ENCODE peak calls at places on chromosomes 7 and 10, in six cellular contexts. D is GM10248; V is IMR-90; W is non-pigmented ciliary epithelial cell; F is stimulated activated CD8-positive, alpha-beta memory T cell treated with anti-CD3 and anti-CD28 coated beads, Interleukin-4, amount 100 ng/mL, for 4 hours; L is effector CD4-positive, alpha-beta T cell. Z is an unnamed sample.

GRCh38 chr7:137870684-137871083 is 23.9 kb upstream of the DGKI start:
- DNase-seq in D (no peak), V (peak), W (no peak), F (no peak), L (no peak), Z (peak)

GRCh38 chr10:48493083-48493871 is 111.6 kb downstream of the ARHGAP22 start:
- DNase-seq in D (no peak), V (no peak), W (no peak), F (no peak), L (no peak), Z (no peak)

GRCh38 chr10:68598978-68599753 is 39.0 kb downstream of the TET1 start:
- DNase-seq in D (no peak), V (peak), W (no peak), F (no peak), L (no peak), Z (peak)

GRCh38 chr7:87413951-87414381 is 61.5 kb downstream of the ABCB4 start:
- DNase-seq in D (no peak), V (peak), W (peak), F (no peak), L (no peak), Z (peak)

GRCh38 chr7:73811760-73812168 is 19.0 kb upstream of the CLDN4 start:
- DNase-seq in D (peak), V (peak), W (peak), F (no peak), L (peak), Z (peak)

GRCh38 chr10:118448744-118449143 is 106.6 kb upstream of the FAM204A start:
- DNase-seq in D (no peak), V (no peak), W (no peak), F (no peak), L (no peak), Z (no peak)

GRCh38 chr7:36497775-36498174 is 108.1 kb downstream of the ANLN start:
- DNase-seq in D (no peak), V (no peak), W (no peak), F (no peak), L (no peak), Z (no peak)

GRCh38 chr10:60235001-60235400 is 154.7 kb downstream of the ANK3 start:
- DNase-seq in D (no peak), V (peak), W (no peak), F (no peak), L (no peak), Z (peak)

GRCh38 chr7:1646957-1647891 is 22.9 kb upstream of the ELFN1 start:
- DNase-seq in D (no peak), V (no peak), W (no peak), F (no peak), L (no peak), Z (no peak)

GRCh38 chr10:97224483-97225435 is 39.0 kb upstream of the SLIT1 start:
- DNase-seq in D (no peak), V (peak), W (no peak), F (no peak), L (no peak), Z (peak)

GRCh38 chr10:124126711-124127385 is 33.5 kb upstream of the CHST15 start:
- DNase-seq in D (no peak), V (no peak), W (no peak), F (no peak), L (no peak), Z (no peak)

GRCh38 chr10:46050956-46051355 is 4.9 kb upstream of the MSMB start:
- DNase-seq in D (no peak), V (no peak), W (no peak), F (no peak), L (no peak), Z (no peak)

GRCh38 chr10:67079126-67079525 is 153.3 kb downstream of the LRRTM3 start:
- DNase-seq in D (no peak), V (no peak), W (no peak), F (no peak), L (no peak), Z (peak)

GRCh38 chr7:6709808-6710207 is 3.1 kb upstream of the ZNF12 start:
- DNase-seq in D (no peak), V (no peak), W (no peak), F (no peak), L (no peak), Z (no peak)

GRCh38 chr7:128425851-128426250 is 16.1 kb upstream of the IMPDH1 start:
- DNase-seq in D (peak), V (peak), W (no peak), F (peak), L (peak), Z (peak)

GRCh38 chr7:32586291-32587221 is 91.3 kb downstream of the AVL9 start:
- DNase-seq in D (no peak), V (peak), W (peak), F (no peak), L (no peak), Z (peak)

GRCh38 chr10:16967000-16967865 is 150.0 kb upstream of the RSU1 start:
- DNase-seq in D (no peak), V (peak), W (no peak), F (no peak), L (no peak), Z (peak)

GRCh38 chr7:101815826-101816488 is 1.5 kb upstream of the CUX1 start:
- DNase-seq in D (peak), V (peak), W (peak), F (peak), L (peak), Z (peak)

GRCh38 chr7:157980774-157981173 is 606.8 kb downstream of the PTPRN2 start:
- DNase-seq in D (no peak), V (no peak), W (no peak), F (no peak), L (no peak), Z (no peak)

GRCh38 chr10:54800677-54801480 is at the start of gene PCDH15:
- DNase-seq in D (no peak), V (no peak), W (no peak), F (no peak), L (no peak), Z (peak)

GRCh38 chr10:35355971-35356724 is 19.8 kb downstream of the CCNY start:
- DNase-seq in D (peak), V (no peak), W (no peak), F (no peak), L (no peak), Z (no peak)

GRCh38 chr7:100099452-100099851 is 1.7 kb downstream of the MCM7 start:
- DNase-seq in D (no peak), V (no peak), W (no peak), F (no peak), L (no peak), Z (no peak)

GRCh38 chr10:77240042-77240619 is 397.5 kb downstream of the KCNMA1 start:
- DNase-seq in D (no peak), V (peak), W (no peak), F (no peak), L (no peak), Z (no peak)

GRCh38 chr10:110326351-110327032 is 21.8 kb upstream of the SMNDC1 start:
- DNase-seq in D (peak), V (peak), W (peak), F (no peak), L (no peak), Z (peak)

GRCh38 chr7:7521259-7521658 is 14.4 kb downstream of the COL28A1 start:
- DNase-seq in D (no peak), V (no peak), W (no peak), F (no peak), L (no peak), Z (peak)

GRCh38 chr10:73899401-73899780 is 11.5 kb upstream of the PLAU start:
- DNase-seq in D (no peak), V (peak), W (peak), F (no peak), L (no peak), Z (peak)

GRCh38 chr10:62037890-62038608 is 136.6 kb downstream of the ARID5B start:
- DNase-seq in D (no peak), V (no peak), W (no peak), F (no peak), L (no peak), Z (no peak)